ENCODE peak calls at places on chromosomes 16 and 17, in ten cellular contexts. E is SK-N-SH, O is upper lobe of right lung, A is esophagus squamous epithelium, S is GM23338, H is fibroblast of the aortic adventitia, D is transverse colon, B is fibroblast of pulmonary artery, R is GM12865, P is sigmoid colon. J is an unnamed sample.
A peak's percentile ranks its signal among the peaks of the same experiment; 100 is the strongest.

GRCh38 chr17:63429766-63430165 is 16.3 kb downstream of the CYB561 start:
- DNase-seq in E (no peak), O (peak; percentile 22), A (no peak), S (no peak), H (no peak), D (no peak), B (no peak), R (no peak), P (peak; percentile 41), J (no peak)

GRCh38 chr17:80855968-80856862 is 135.4 kb upstream of the CHMP6 start:
- DNase-seq in E (no peak), O (no peak), A (no peak), S (no peak), H (peak; percentile 98), D (peak; percentile 46), B (peak; percentile 95), R (peak; percentile 95), P (peak; percentile 90), J (no peak)

GRCh38 chr17:45256114-45256966 is 5.6 kb downstream of the SPATA32 start:
- DNase-seq in E (no peak), O (no peak), A (no peak), S (peak; percentile 66), H (no peak), D (no peak), B (no peak), R (no peak), P (no peak), J (no peak)

GRCh38 chr16:66581246-66581952 is 2.1 kb downstream of the CMTM2 start:
- DNase-seq in E (no peak), O (no peak), A (no peak), S (no peak), H (peak; percentile 50), D (no peak), B (no peak), R (no peak), P (no peak), J (no peak)

GRCh38 chr17:75418523-75419050 is 13.1 kb upstream of the GRB2 start:
- DNase-seq in E (no peak), O (no peak), A (no peak), S (no peak), H (no peak), D (no peak), B (no peak), R (no peak), P (no peak), J (no peak)

GRCh38 chr16:57091200-57091989 is 988 bp upstream of the CPNE2 start:
- DNase-seq in E (peak; percentile 64), O (peak; percentile 82), A (no peak), S (peak; percentile 77), H (peak; percentile 28), D (peak; percentile 50), B (peak; percentile 42), R (no peak), P (peak; percentile 84), J (peak; percentile 36)

GRCh38 chr16:3548445-3548844 is 28.8 kb downstream of the NLRC3 start:
- DNase-seq in E (no peak), O (no peak), A (no peak), S (no peak), H (no peak), D (no peak), B (no peak), R (no peak), P (no peak), J (no peak)

GRCh38 chr17:45231481-45232116 is 9.9 kb downstream of the FMNL1 start:
- DNase-seq in E (peak; percentile 76), O (no peak), A (no peak), S (peak; percentile 79), H (no peak), D (peak; percentile 50), B (no peak), R (peak; percentile 46), P (peak; percentile 66), J (no peak)

GRCh38 chr16:55508271-55508921 is 476 bp upstream of the LPCAT2 start:
- DNase-seq in E (no peak), O (no peak), A (no peak), S (no peak), H (peak; percentile 65), D (no peak), B (no peak), R (no peak), P (no peak), J (no peak)

GRCh38 chr17:4678448-4679026 is 25.4 kb downstream of the PELP1 start:
- DNase-seq in E (peak; percentile 61), O (no peak), A (no peak), S (no peak), H (peak; percentile 77), D (no peak), B (peak; percentile 72), R (no peak), P (no peak), J (no peak)

DNA sequence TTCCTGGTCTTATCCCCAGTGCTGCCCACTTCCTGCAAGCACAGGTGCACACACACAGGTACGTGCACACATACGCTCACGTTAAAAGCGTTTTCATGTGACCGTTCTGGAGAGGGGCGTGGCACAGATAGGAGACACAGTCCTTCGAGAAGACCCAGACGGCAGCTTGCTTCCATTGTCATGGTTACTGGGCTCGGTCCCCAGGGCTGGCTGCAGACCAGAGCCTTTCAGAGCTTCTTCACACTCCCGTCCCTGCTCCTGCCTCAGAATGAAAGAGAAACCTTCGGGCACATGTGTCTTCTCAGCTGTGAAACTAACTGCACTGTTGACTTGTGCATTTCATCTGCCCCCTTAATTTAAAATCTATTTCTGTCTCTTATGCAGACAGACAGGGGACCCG is 154.2 kb downstream of the PITPNC1 start:
- DNase-seq in E (peak; percentile 50), O (no peak), A (no peak), S (peak; percentile 53), H (no peak), D (peak; percentile 40), B (peak; percentile 34), R (peak; percentile 89), P (peak; percentile 78), J (no peak)
- H3K4me3 ChIP-seq in E (no peak overlapping the region), O (no peak overlapping the region), A (no peak overlapping the region), S (no peak overlapping the region), H (no peak overlapping the region), D (no peak overlapping the region), B (no peak overlapping the region), R (peak overlapping the region; percentile 39), P (no peak overlapping the region), J (no peak overlapping the region)

GRCh38 chr16:1941162-1941923 is 1.7 kb downstream of the MSRB1 start:
- DNase-seq in E (peak; percentile 9), O (no peak), A (no peak), S (peak; percentile 78), H (no peak), D (no peak), B (no peak), R (no peak), P (no peak), J (no peak)
- H3K4me3 ChIP-seq in E (no peak overlapping the region), O (peak overlapping the region; percentile 68), A (peak overlapping the region; percentile 76), S (no peak overlapping the region), H (peak overlapping the region; percentile 86), D (peak overlapping the region; percentile 89), B (no peak overlapping the region), R (peak overlapping the region; percentile 82), P (peak overlapping the region; percentile 86), J (no peak overlapping the region)

GRCh38 chr16:1959269-1960039 is at the start of gene NDUFB10:
- DNase-seq in E (peak; percentile 96), O (peak; percentile 97), A (peak; percentile 45), S (peak; percentile 92), H (peak; percentile 89), D (peak; percentile 95), B (peak; percentile 92), R (peak; percentile 96), P (peak; percentile 96), J (peak; percentile 93)

GRCh38 chr16:1958715-1959268 is 546 bp upstream of the NDUFB10 start:
- DNase-seq in E (no peak), O (peak; percentile 69), A (no peak), S (no peak), H (no peak), D (no peak), B (no peak), R (no peak), P (no peak), J (no peak)

GRCh38 chr16:1961651-1962067 is 2.3 kb downstream of the NDUFB10 start:
- DNase-seq in E (no peak), O (no peak), A (no peak), S (no peak), H (no peak), D (no peak), B (no peak), R (peak; percentile 54), P (no peak), J (no peak)

GRCh38 chr16:1964046-1964505 is 550 bp downstream of the RPS2 start:
- DNase-seq in E (no peak), O (no peak), A (no peak), S (no peak), H (peak; percentile 42), D (no peak), B (peak; percentile 43), R (peak; percentile 43), P (no peak), J (no peak)

GRCh38 chr16:1960665-1961630 is 1.6 kb downstream of the NDUFB10 start:
- DNase-seq in E (no peak), O (no peak), A (no peak), S (no peak), H (peak; percentile 43), D (no peak), B (peak; percentile 32), R (peak; percentile 82), P (no peak), J (no peak)
- H3K4me3 ChIP-seq in E (peak overlapping the region; percentile 58), O (peak overlapping the region; percentile 93), A (no peak overlapping the region), S (peak overlapping the region; percentile 89), H (peak overlapping the region; percentile 85), D (peak overlapping the region; percentile 87), B (peak overlapping the region; percentile 89), R (peak overlapping the region; percentile 90), P (peak overlapping the region; percentile 81), J (peak overlapping the region; percentile 97)

GRCh38 chr17:2174048-2174447 is 119.1 kb downstream of the HIC1 start:
- DNase-seq in E (no peak), O (no peak), A (no peak), S (no peak), H (peak; percentile 59), D (no peak), B (peak; percentile 63), R (no peak), P (peak; percentile 41), J (no peak)

GRCh38 chr17:2172447-2172938 is 117.6 kb downstream of the HIC1 start:
- DNase-seq in E (no peak), O (no peak), A (no peak), S (no peak), H (peak; percentile 78), D (no peak), B (peak; percentile 84), R (no peak), P (peak; percentile 74), J (peak; percentile 64)

GRCh38 chr17:2173005-2173404 is 118.1 kb downstream of the HIC1 start:
- DNase-seq in E (no peak), O (no peak), A (no peak), S (no peak), H (peak; percentile 56), D (no peak), B (peak; percentile 48), R (no peak), P (peak; percentile 72), J (peak; percentile 48)

GRCh38 chr17:2171725-2172446 is 117.0 kb downstream of the HIC1 start:
- DNase-seq in E (no peak), O (peak; percentile 83), A (no peak), S (peak; percentile 13), H (peak; percentile 99), D (peak; percentile 60), B (peak; percentile 98), R (no peak), P (peak; percentile 96), J (peak; percentile 72)

DNA sequence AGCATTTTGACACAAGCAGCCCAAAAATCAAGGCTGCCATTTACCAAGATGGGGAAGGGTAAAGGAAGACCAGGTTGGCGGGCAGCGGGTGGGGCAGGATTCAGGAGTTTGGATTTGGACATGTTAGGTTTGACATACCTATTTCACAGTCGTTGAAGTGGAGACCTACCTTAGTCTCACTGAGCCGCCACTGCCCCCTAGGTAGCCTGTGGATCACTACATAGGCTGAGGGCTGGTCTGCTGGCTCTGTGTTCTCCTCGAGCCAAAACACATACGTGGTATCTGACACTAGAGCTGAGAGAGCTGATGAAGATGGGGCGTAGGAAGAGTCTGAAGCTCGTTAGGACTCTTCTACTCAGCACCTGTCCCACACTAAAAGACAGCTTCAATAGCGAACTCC is 115.1 kb downstream of the HIC1 start:
- DNase-seq in E (no peak), O (no peak), A (no peak), S (peak; percentile 81), H (no peak), D (peak; percentile 39), B (no peak), R (peak; percentile 69), P (peak; percentile 35), J (no peak)
- H3K4me3 ChIP-seq in E (no peak overlapping the region), O (no peak overlapping the region), A (no peak overlapping the region), S (no peak overlapping the region), H (no peak overlapping the region), D (no peak overlapping the region), B (no peak overlapping the region), R (no peak overlapping the region), P (no peak overlapping the region), J (no peak overlapping the region)

J was measured in heart right ventricle.